ENCODE peak calls at places on chromosomes 7 and 10, in eight cellular contexts. X, K, Q, R, W, E, C and U are unnamed samples.

GRCh38 chr7:24980695-24981543 is 941 bp upstream of the OSBPL3 start:
- DNase-seq in C (peak; percentile 36), E (peak; percentile 19), R (peak; percentile 52), Q (no peak), X (peak; percentile 21), K (no peak), W (peak; percentile 4), U (no peak)

GRCh38 chr7:92889081-92889480 is 52.7 kb upstream of the CDK6 start:
- DNase-seq in R (no peak), Q (no peak), C (no peak), E (no peak), K (no peak), W (no peak), X (no peak), U (no peak)

GRCh38 chr10:94038024-94038423 is 44.3 kb downstream of the PLCE1 start:
- DNase-seq in X (no peak), W (no peak), E (no peak), Q (no peak), K (no peak), R (no peak), C (peak; percentile 35), U (no peak)

GRCh38 chr7:24123061-24123460 is 160.9 kb upstream of the NPY start:
- DNase-seq in X (no peak), Q (no peak), E (no peak), W (no peak), C (no peak), K (no peak), R (no peak), U (no peak)

GRCh38 chr10:6578221-6579192 is 1.6 kb downstream of the PRKCQ start:
- DNase-seq in R (no peak), C (no peak), K (no peak), E (no peak), Q (no peak), W (no peak), X (no peak), U (no peak)

GRCh38 chr7:92042056-92042737 is 92.1 kb downstream of the CYP51A1 start:
- DNase-seq in C (no peak), W (no peak), R (peak; percentile 72), E (peak; percentile 69), Q (no peak), K (no peak), X (no peak), U (no peak)

GRCh38 chr10:24893127-24893526 is 59.3 kb downstream of the PRTFDC1 start:
- DNase-seq in X (no peak), Q (no peak), W (no peak), C (peak; percentile 49), R (no peak), E (no peak), K (no peak), U (no peak)

GRCh38 chr10:90179696-90180407 is 478.5 kb downstream of the KIF20B start:
- DNase-seq in K (peak; percentile 43), C (peak; percentile 67), W (no peak), R (no peak), Q (no peak), E (no peak), X (no peak), U (no peak)

GRCh38 chr10:70889291-70889690 is 926 bp upstream of the PCBD1 start:
- DNase-seq in X (no peak), Q (no peak), R (no peak), C (no peak), K (no peak), W (no peak), E (no peak), U (no peak)

DNA sequence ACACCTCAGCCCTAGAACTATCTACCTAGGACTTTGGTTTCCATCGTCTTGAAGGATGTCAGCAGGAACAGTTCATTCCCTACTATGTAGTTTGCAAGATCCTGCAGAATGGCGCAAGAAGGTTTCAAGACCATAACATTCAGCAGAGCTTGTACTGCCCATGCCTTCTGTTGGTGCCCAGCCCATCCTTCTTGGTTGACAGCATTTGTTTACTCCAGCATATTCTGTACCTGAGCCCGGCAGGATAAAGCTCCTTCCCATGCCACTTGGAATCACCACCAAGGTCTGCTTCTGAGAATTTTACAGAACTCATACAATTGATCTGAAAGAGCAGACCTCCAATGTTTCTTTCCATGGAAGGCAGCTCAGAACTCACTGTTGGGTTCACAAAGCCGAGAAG is 150.8 kb downstream of the ARID5B start:
- DNase-seq in Q (no peak), C (no peak), R (no peak), K (no peak), X (no peak), W (peak; percentile 89), E (no peak), U (no peak)
- H3K4me3 ChIP-seq in Q (no peak overlapping the region), C (peak overlapping the region; percentile 31), R (no peak overlapping the region), K (no peak overlapping the region), X (no peak overlapping the region), W (peak overlapping the region; percentile 72), E (no peak overlapping the region), U (no peak overlapping the region)

GRCh38 chr7:27184342-27185012 is 555 bp downstream of the HOXA11 start:
- DNase-seq in Q (peak; percentile 20), C (peak; percentile 27), R (peak; percentile 67), X (no peak), W (no peak), E (peak; percentile 15), K (no peak), U (peak; percentile 68)
- TF ChIP-seq POLR2A in Q (no peak), C (no peak), R (peak; percentile 72), X (no peak), W (no peak), E (no peak), K (no peak), U (peak; percentile 47)

GRCh38 chr10:116687633-116688032 is 54.7 kb downstream of the HSPA12A start:
- DNase-seq in X (no peak), K (no peak), Q (no peak), E (no peak), C (no peak), W (no peak), R (no peak), U (no peak)

GRCh38 chr10:116686632-116687031 is 55.7 kb downstream of the HSPA12A start:
- DNase-seq in W (no peak), X (no peak), C (no peak), R (no peak), Q (no peak), K (no peak), E (no peak), U (no peak)

GRCh38 chr10:116689744-116690143 is 52.6 kb downstream of the HSPA12A start:
- DNase-seq in R (no peak), E (no peak), K (no peak), X (no peak), C (no peak), Q (no peak), W (no peak), U (no peak)

GRCh38 chr10:116689096-116689495 is 53.3 kb downstream of the HSPA12A start:
- DNase-seq in K (no peak), Q (no peak), X (no peak), R (no peak), W (no peak), C (no peak), E (no peak), U (no peak)

DNA sequence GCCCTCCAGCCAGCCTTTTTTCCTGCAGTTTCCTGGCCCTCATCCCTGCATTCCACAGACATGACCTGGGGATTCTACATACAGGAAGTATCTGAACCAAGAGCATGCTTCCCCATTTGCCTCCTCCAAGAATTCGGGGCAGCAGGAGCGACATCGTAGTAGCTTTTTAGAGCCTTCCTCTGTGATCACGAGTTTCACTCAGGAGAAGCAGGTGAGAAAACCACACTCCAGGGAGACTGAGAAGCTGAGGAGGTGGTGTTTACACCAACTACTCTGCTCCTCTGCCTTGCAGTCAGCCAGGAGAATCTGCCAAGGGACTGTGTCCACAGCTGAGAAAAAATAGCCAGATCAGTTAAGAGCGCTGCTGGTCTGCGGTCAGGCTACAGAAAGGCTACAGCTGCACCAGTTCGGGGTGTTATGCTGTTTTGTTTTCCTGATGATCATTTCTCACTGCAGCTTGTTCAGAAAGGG is 54.1 kb downstream of the HSPA12A start:
- DNase-seq in R (no peak), W (no peak), K (no peak), C (peak; percentile 80), Q (no peak), X (no peak), E (no peak), U (no peak)
- H3K27me3 ChIP-seq in R (no peaks in the 10 kb centered on the region), W (no peaks in the 10 kb centered on the region), K (no peaks in the 10 kb centered on the region), C (no peaks in the 10 kb centered on the region), Q (no peaks in the 10 kb centered on the region), X (no peaks in the 10 kb centered on the region), E (no peaks in the 10 kb centered on the region), U (no peaks in the 10 kb centered on the region)

DNA sequence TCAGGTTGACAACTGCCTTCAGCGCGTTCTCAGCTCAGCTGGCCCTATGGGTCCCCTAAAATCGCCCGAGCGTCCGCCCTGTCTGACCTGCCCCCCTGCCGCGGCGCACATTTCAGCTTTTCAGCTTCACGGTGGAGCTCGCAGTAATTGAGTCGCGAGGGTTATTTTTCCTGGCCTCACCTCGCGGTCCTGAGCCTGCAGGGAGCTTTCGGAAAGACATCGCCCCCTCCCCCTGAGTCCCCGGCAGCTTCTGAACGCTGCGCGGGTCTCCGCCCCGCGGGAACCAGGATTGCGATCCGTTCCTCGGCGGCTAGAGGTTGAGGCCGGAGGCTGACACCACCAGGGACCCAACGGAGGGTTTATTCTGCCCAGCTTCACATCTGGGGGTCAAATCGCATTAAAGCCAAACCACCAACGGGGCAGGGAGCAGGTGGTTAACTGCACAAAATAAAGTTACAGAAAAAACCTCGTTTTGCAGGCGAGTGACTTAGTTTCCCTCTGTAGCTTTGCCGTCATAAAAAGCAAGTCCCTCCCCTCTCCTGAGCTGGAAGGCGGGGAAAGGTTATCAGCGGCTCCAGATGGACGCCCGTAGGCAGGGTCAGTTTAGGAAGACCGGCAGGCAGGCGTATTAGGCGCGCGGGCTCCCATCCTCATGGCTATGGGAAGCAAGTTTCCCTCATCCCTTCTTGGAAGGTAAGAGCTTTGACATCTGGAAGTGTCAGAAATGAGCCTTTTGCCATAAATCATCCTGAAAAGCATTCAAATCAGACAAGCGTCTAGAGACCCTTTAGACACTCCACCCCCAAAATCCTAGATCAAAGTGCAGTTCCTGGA is 10.9 kb downstream of the TWIST1 start:
- DNase-seq in R (no peak), C (no peak), X (peak; percentile 15), Q (no peak), W (no peak), K (no peak), E (no peak), U (no peak)
- H3K4me3 ChIP-seq in R (peak overlapping the region; percentile 50), C (peak overlapping the region; percentile 13), X (peak overlapping the region; percentile 25), Q (no peak overlapping the region), W (peak overlapping the region; percentile 15), K (no peak overlapping the region), E (no peak overlapping the region), U (peak overlapping the region; percentile 22)

GRCh38 chr10:91569522-91569921 is 63.3 kb downstream of the PPP1R3C start:
- DNase-seq in W (no peak), C (no peak), Q (no peak), R (no peak), E (no peak), X (no peak), K (no peak), U (no peak)
- TF ChIP-seq POLR2A in W (no peak), C (no peak), Q (no peak), R (no peak), E (no peak), X (no peak), K (no peak), U (no peak)

GRCh38 chr10:104642311-104643022 is 1.4 kb downstream of the SORCS3 start:
- DNase-seq in Q (peak; percentile 60), X (peak; percentile 30), W (no peak), C (no peak), E (peak; percentile 44), R (no peak), K (no peak), U (no peak)
- H3K27me3 ChIP-seq in Q (peaks cover 47% of the 10 kb centered on the region), X (peaks cover 31% of the 10 kb centered on the region), W (peaks cover 46% of the 10 kb centered on the region), C (peaks cover 33% of the 10 kb centered on the region), E (no peaks in the 10 kb centered on the region), R (peaks cover 68% of the 10 kb centered on the region), K (peaks cover 33% of the 10 kb centered on the region), U (peaks cover 37% of the 10 kb centered on the region)

GRCh38 chr7:151244871-151245346 is 3.6 kb downstream of the SMARCD3 start:
- DNase-seq in K (no peak), C (no peak), X (no peak), Q (no peak), R (no peak), E (no peak), W (no peak), U (no peak)
- H3K4me3 ChIP-seq in K (no peak overlapping the region), C (no peak overlapping the region), X (no peak overlapping the region), Q (peak overlapping the region; percentile 4), R (peak overlapping the region; percentile 40), E (no peak overlapping the region), W (peak overlapping the region; percentile 26), U (peak overlapping the region; percentile 25)